ENCODE peak calls at places on chromosomes 7 and 10, in ten cellular contexts. Z, V, L, X, G, O, U, C, D and Q are unnamed samples.

GRCh38 chr10:31650010-31650409 is 278.6 kb downstream of the ARHGAP12 start:
- DNase-seq in L (peak; percentile 94), G (peak; percentile 95), Z (no peak), C (no peak), V (peak; percentile 95), D (peak; percentile 92), O (no peak), U (no peak), X (no peak), Q (peak; percentile 90)

GRCh38 chr10:43231523-43232078 is 35.3 kb downstream of the RASGEF1A start:
- DNase-seq in X (no peak), U (no peak), D (no peak), G (no peak), V (no peak), L (no peak), C (peak; percentile 23), Z (no peak), O (no peak), Q (no peak)

GRCh38 chr10:3268025-3268424 is 95.4 kb upstream of the PITRM1 start:
- DNase-seq in Z (no peak), U (no peak), G (no peak), L (no peak), V (no peak), D (no peak), C (no peak), X (no peak), O (no peak), Q (no peak)

GRCh38 chr7:102454423-102454822 is 10.2 kb downstream of the ALKBH4 start:
- DNase-seq in X (no peak), U (no peak), O (no peak), V (no peak), G (no peak), L (no peak), Z (no peak), C (peak; percentile 31), D (no peak), Q (no peak)

GRCh38 chr7:31100445-31100844 is 48.3 kb downstream of the ADCYAP1R1 start:
- DNase-seq in V (peak; percentile 62), D (peak; percentile 37), C (peak; percentile 5), L (peak; percentile 59), G (no peak), U (no peak), Z (no peak), X (no peak), O (peak; percentile 23), Q (peak; percentile 2)

GRCh38 chr10:78672898-78673297 is 395.9 kb upstream of the ZMIZ1 start:
- DNase-seq in L (peak; percentile 77), V (peak; percentile 85), Z (no peak), X (no peak), U (no peak), G (no peak), C (no peak), D (peak; percentile 69), O (peak; percentile 14), Q (no peak)

GRCh38 chr7:129561677-129562424 is 49.7 kb upstream of the NRF1 start:
- DNase-seq in U (no peak), X (no peak), Z (peak; percentile 48), G (no peak), V (no peak), L (no peak), C (peak; percentile 50), O (no peak), D (no peak), Q (no peak)

GRCh38 chr10:119161680-119162079 is 3.8 kb downstream of the SFXN4 start:
- DNase-seq in C (no peak), L (peak; percentile 75), D (peak; percentile 72), Z (no peak), U (no peak), X (no peak), O (no peak), G (no peak), V (peak; percentile 65), Q (peak; percentile 59)

GRCh38 chr10:132023092-132023811 is 41.5 kb upstream of the BNIP3 start:
- DNase-seq in Z (peak; percentile 83), X (peak; percentile 37), D (peak; percentile 26), C (peak; percentile 85), O (peak; percentile 52), L (peak; percentile 58), G (peak; percentile 79), U (peak; percentile 21), V (peak; percentile 88), Q (peak; percentile 71)

GRCh38 chr7:133478591-133479135 is 225.8 kb downstream of the EXOC4 start:
- DNase-seq in U (no peak), V (no peak), C (no peak), Z (no peak), X (no peak), G (no peak), O (no peak), D (no peak), L (no peak), Q (no peak)

GRCh38 chr10:34816067-34817002 is 1.2 kb upstream of the PARD3 start:
- DNase-seq in L (peak; percentile 41), V (peak; percentile 60), D (no peak), Z (peak; percentile 43), O (no peak), C (peak; percentile 34), G (peak; percentile 34), X (no peak), U (no peak), Q (peak; percentile 67)

GRCh38 chr7:150787321-150788281 is 12.6 kb downstream of the TMEM176B start:
- DNase-seq in L (no peak), V (peak; percentile 18), U (no peak), X (no peak), D (no peak), Z (no peak), G (no peak), O (no peak), C (no peak), Q (peak; percentile 18)
- H2AFZ ChIP-seq in L (no peak overlapping the region), V (no peak overlapping the region), U (no peak overlapping the region), X (no peak overlapping the region), D (no peak overlapping the region), Z (no peak overlapping the region), G (no peak overlapping the region), O (no peak overlapping the region), C (no peak overlapping the region), Q (no peak overlapping the region)

GRCh38 chr10:26870766-26871165 is 10.0 kb upstream of the ABI1 start:
- DNase-seq in Z (no peak), G (no peak), D (no peak), L (no peak), O (no peak), X (no peak), C (no peak), V (no peak), U (no peak), Q (no peak)

GRCh38 chr10:26863677-26864076 is 2.9 kb upstream of the ABI1 start:
- DNase-seq in C (no peak), U (no peak), L (no peak), G (no peak), D (no peak), X (no peak), O (no peak), Z (no peak), V (no peak), Q (no peak)

GRCh38 chr10:26869528-26869927 is 8.8 kb upstream of the ABI1 start:
- DNase-seq in O (peak; percentile 99), L (no peak), Z (no peak), C (no peak), G (no peak), U (peak; percentile 87), D (no peak), X (no peak), V (peak; percentile 18), Q (no peak)
- H2AFZ ChIP-seq in O (peak overlapping the region; percentile 65), L (no peak overlapping the region), Z (no peak overlapping the region), C (no peak overlapping the region), G (no peak overlapping the region), U (peak overlapping the region; percentile 71), D (no peak overlapping the region), X (no peak overlapping the region), V (no peak overlapping the region), Q (no peak overlapping the region)

DNA sequence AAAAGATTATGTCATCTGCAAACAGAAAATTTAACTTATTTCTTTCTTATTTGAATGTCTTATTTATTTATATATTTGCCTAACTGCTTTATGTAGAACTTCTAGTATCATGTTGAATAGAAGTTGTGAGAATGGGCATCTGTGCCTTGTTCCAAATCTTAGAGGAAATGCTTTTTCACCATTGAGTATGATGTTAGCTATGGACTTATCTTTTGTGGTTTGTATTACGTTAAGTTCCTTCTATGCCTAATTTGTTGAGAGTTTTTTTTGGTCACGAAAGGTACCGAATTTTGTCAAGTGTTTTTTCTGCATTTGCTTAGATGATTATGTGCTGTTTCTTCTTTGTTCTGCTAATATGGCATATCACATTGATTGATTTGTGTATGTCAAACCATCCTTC is 161.0 kb upstream of the TRIM24 start:
- DNase-seq in G (no peak), C (no peak), Z (no peak), D (peak; percentile 45), O (no peak), V (no peak), L (peak; percentile 41), U (no peak), X (no peak), Q (no peak)
- H2AFZ ChIP-seq in G (no peak overlapping the region), C (no peak overlapping the region), Z (no peak overlapping the region), D (no peak overlapping the region), O (no peak overlapping the region), V (no peak overlapping the region), L (no peak overlapping the region), U (no peak overlapping the region), X (no peak overlapping the region), Q (no peak overlapping the region)

GRCh38 chr10:74813371-74813770 is 13.0 kb upstream of the KAT6B start:
- DNase-seq in G (no peak), C (peak; percentile 52), X (no peak), Z (peak; percentile 30), D (no peak), U (no peak), L (peak; percentile 11), V (no peak), O (no peak), Q (no peak)
- H2AFZ ChIP-seq in G (peak overlapping the region; percentile 83), C (no peak overlapping the region), X (no peak overlapping the region), Z (peak overlapping the region; percentile 91), D (peak overlapping the region; percentile 75), U (no peak overlapping the region), L (no peak overlapping the region), V (no peak overlapping the region), O (peak overlapping the region; percentile 49), Q (peak overlapping the region; percentile 51)

GRCh38 chr10:127522298-127522697 is 26.8 kb upstream of the NPS start:
- DNase-seq in O (no peak), V (no peak), L (no peak), G (no peak), Z (no peak), D (no peak), X (no peak), C (no peak), U (no peak), Q (no peak)
- H2AFZ ChIP-seq in O (no peak overlapping the region), V (no peak overlapping the region), L (no peak overlapping the region), G (no peak overlapping the region), Z (no peak overlapping the region), D (no peak overlapping the region), X (no peak overlapping the region), C (no peak overlapping the region), U (no peak overlapping the region), Q (no peak overlapping the region)

GRCh38 chr10:102421645-102422585 is 1.3 kb downstream of the FBXL15 start:
- DNase-seq in G (peak; percentile 21), Z (peak; percentile 52), L (no peak), U (no peak), C (peak; percentile 72), X (no peak), O (peak; percentile 38), D (no peak), V (peak; percentile 71), Q (peak; percentile 38)
- H2AFZ ChIP-seq in G (peak overlapping the region; percentile 60), Z (peak overlapping the region; percentile 96), L (peak overlapping the region; percentile 90), U (peak overlapping the region; percentile 73), C (no peak overlapping the region), X (no peak overlapping the region), O (peak overlapping the region; percentile 99), D (peak overlapping the region; percentile 99), V (peak overlapping the region; percentile 93), Q (peak overlapping the region; percentile 85)

GRCh38 chr10:70115948-70116682 is 16.5 kb downstream of the AIFM2 start:
- DNase-seq in O (peak; percentile 25), L (peak; percentile 16), C (peak; percentile 76), G (peak; percentile 35), V (peak; percentile 48), Z (peak; percentile 70), X (peak; percentile 21), D (no peak), U (no peak), Q (peak; percentile 51)
- H2AFZ ChIP-seq in O (no peak overlapping the region), L (no peak overlapping the region), C (no peak overlapping the region), G (peak overlapping the region; percentile 99), V (no peak overlapping the region), Z (no peak overlapping the region), X (no peak overlapping the region), D (no peak overlapping the region), U (no peak overlapping the region), Q (no peak overlapping the region)